ENCODE peak calls at places on chromosome X, in six cellular contexts. R is glomerular endothelial cell; J is hepatocyte; P is cardiac muscle cell; Z is activated CD8-positive, alpha-beta memory T cell treated with anti-CD3 and anti-CD28 coated beads for 1 hour; X is AG08396. O is an unnamed sample.

GRCh38 chrX:138890491-138890890 is 179.0 kb upstream of the FGF13 start:
- DNase-seq in R (no peak), J (no peak), P (no peak), Z (no peak), X (no peak), O (no peak)

GRCh38 chrX:45749375-45749774 is 548.7 kb upstream of the DIPK2B start:
- DNase-seq in R (no peak), J (no peak), P (no peak), Z (no peak), X (no peak), O (no peak)

GRCh38 chrX:41906515-41907165 is 16.7 kb downstream of the CASK start:
- DNase-seq in R (no peak), J (no peak), P (no peak), Z (no peak), X (no peak), O (no peak)

GRCh38 chrX:43853225-43853828 is 28.9 kb downstream of the MAOB start:
- DNase-seq in R (no peak), J (no peak), P (no peak), Z (no peak), X (no peak), O (no peak)

GRCh38 chrX:19030805-19031204 is 46.9 kb upstream of the PHKA2 start:
- DNase-seq in R (no peak), J (no peak), P (no peak), Z (no peak), X (no peak), O (no peak)

GRCh38 chrX:100410083-100410590 is at the start of gene PCDH19:
- DNase-seq in R (no peak), J (peak; percentile 81), P (peak; percentile 89), Z (no peak), X (peak; percentile 85), O (no peak)

GRCh38 chrX:36334508-36335015 is 415.0 kb downstream of the CFAP47 start:
- DNase-seq in R (no peak), J (no peak), P (peak; percentile 39), Z (no peak), X (no peak), O (no peak)

GRCh38 chrX:9378980-9379696 is 85.7 kb upstream of the TBL1X start:
- DNase-seq in R (no peak), J (no peak), P (no peak), Z (no peak), X (no peak), O (no peak)

GRCh38 chrX:120604359-120604782 is 470 bp downstream of the MCTS1 start:
- DNase-seq in R (no peak), J (peak; percentile 41), P (peak; percentile 1), Z (no peak), X (peak; percentile 28), O (peak; percentile 39)

GRCh38 chrX:356385-357034 is 30.2 kb downstream of the PPP2R3B start:
- DNase-seq in R (no peak), J (no peak), P (no peak), Z (no peak), X (no peak), O (no peak)

GRCh38 chrX:110450050-110450449 is 91.4 kb downstream of the RTL9 start:
- DNase-seq in R (peak; percentile 27), J (peak; percentile 88), P (peak; percentile 91), Z (no peak), X (peak; percentile 82), O (peak; percentile 82)

GRCh38 chrX:31629195-31629594 is 557.4 kb upstream of the FTHL17 start:
- DNase-seq in R (no peak), J (no peak), P (no peak), Z (no peak), X (no peak), O (no peak)

GRCh38 chrX:134603806-134604700 is 54.2 kb downstream of the PLAC1 start:
- DNase-seq in R (no peak), J (no peak), P (no peak), Z (no peak), X (peak; percentile 76), O (no peak)

O was measured in G401.